ENCODE peak calls at places on chromosome 7, in four cellular contexts. V is progenitor cell of endocrine pancreas, M is fibroblast of the aortic adventitia, Z is uterus. S is an unnamed sample.

GRCh38 chr7:66739953-66740301 is 606 bp upstream of the RABGEF1 start:
- DNase-seq in V (no peak), M (peak), Z (peak), S (no peak)

GRCh38 chr7:127904706-127905056 is 126.6 kb downstream of the LRRC4 start:
- DNase-seq in V (no peak), M (no peak), Z (no peak), S (no peak)

GRCh38 chr7:48171190-48171589 is at the start of gene ABCA13:
- DNase-seq in V (no peak), M (peak), Z (no peak), S (no peak)

GRCh38 chr7:3436746-3437145 is 135.7 kb downstream of the SDK1 start:
- DNase-seq in V (no peak), M (peak), Z (no peak), S (no peak)

GRCh38 chr7:118059209-118059608 is 124.8 kb upstream of the LSM8 start:
- DNase-seq in V (no peak), M (peak), Z (no peak), S (no peak)

GRCh38 chr7:149580328-149580727 is 82.7 kb upstream of the ZNF746 start:
- DNase-seq in V (no peak), M (no peak), Z (no peak), S (no peak)

GRCh38 chr7:68629-69028 is 123.7 kb upstream of the FAM20C start:
- DNase-seq in V (no peak), M (no peak), Z (no peak), S (no peak)

GRCh38 chr7:88867158-88867557 is 71.6 kb upstream of the TEX47 start:
- DNase-seq in V (no peak), M (no peak), Z (no peak), S (no peak)

GRCh38 chr7:149292101-149292823 is 30.3 kb downstream of the ZNF783 start:
- DNase-seq in V (no peak), M (no peak), Z (no peak), S (no peak)

GRCh38 chr7:54331311-54331710 is 210.9 kb upstream of the VSTM2A start:
- DNase-seq in V (no peak), M (no peak), Z (no peak), S (no peak)

GRCh38 chr7:155299539-155300202 is 2.0 kb downstream of the INSIG1 start:
- DNase-seq in V (no peak), M (no peak), Z (no peak), S (no peak)

GRCh38 chr7:83782628-83783027 is 133.7 kb upstream of the SEMA3E start:
- DNase-seq in V (no peak), M (peak), Z (no peak), S (no peak)

GRCh38 chr7:140998715-140999114 is 16.0 kb downstream of the MRPS33 start:
- DNase-seq in V (no peak), M (no peak), Z (no peak), S (no peak)

GRCh38 chr7:15621468-15621867 is 59.7 kb upstream of the AGMO start:
- DNase-seq in V (no peak), M (no peak), Z (no peak), S (no peak)

GRCh38 chr7:85074016-85074415 is 112.8 kb downstream of the SEMA3D start:
- DNase-seq in V (no peak), M (no peak), Z (no peak), S (no peak)

GRCh38 chr7:112357136-112357535 is 93.1 kb upstream of the IFRD1 start:
- DNase-seq in V (no peak), M (no peak), Z (no peak), S (no peak)

GRCh38 chr7:2162959-2163358 is 69.8 kb downstream of the MAD1L1 start:
- DNase-seq in V (no peak), M (peak), Z (no peak), S (no peak)

GRCh38 chr7:155166673-155167370 is 96.7 kb downstream of the HTR5A start:
- DNase-seq in V (no peak), M (peak), Z (peak), S (no peak)

GRCh38 chr7:28065308-28065707 is 115.3 kb downstream of the JAZF1 start:
- DNase-seq in V (no peak), M (peak), Z (peak), S (no peak)

GRCh38 chr7:1939434-1940401 is 269.6 kb downstream of the ELFN1 start:
- DNase-seq in V (no peak), M (no peak), Z (no peak), S (peak)

GRCh38 chr7:89091550-89091949 is 296.0 kb upstream of the TEX47 start:
- DNase-seq in V (no peak), M (no peak), Z (no peak), S (no peak)

GRCh38 chr7:123538189-123538714 is 3.9 kb upstream of the IQUB start:
- DNase-seq in V (no peak), M (peak), Z (no peak), S (no peak)

GRCh38 chr7:97107192-97107800 is 10.2 kb upstream of the SDHAF3 start:
- DNase-seq in V (no peak), M (peak), Z (no peak), S (no peak)

GRCh38 chr7:2438181-2438580 is 34.8 kb downstream of the CHST12 start:
- DNase-seq in V (no peak), M (peak), Z (no peak), S (no peak)

GRCh38 chr7:40526951-40527350 is 392.1 kb downstream of the SUGCT start:
- DNase-seq in V (no peak), M (no peak), Z (no peak), S (no peak)

GRCh38 chr7:32347244-32347828 is 142.8 kb downstream of the LSM5 start:
- DNase-seq in V (no peak), M (peak), Z (no peak), S (peak)

GRCh38 chr7:70092314-70093303 is 494.3 kb downstream of the AUTS2 start:
- DNase-seq in V (no peak), M (peak), Z (peak), S (no peak)

GRCh38 chr7:96306385-96307125 is 15.3 kb downstream of the SLC25A13 start:
- DNase-seq in V (no peak), M (no peak), Z (no peak), S (no peak)

GRCh38 chr7:114534957-114535356 is 120.3 kb downstream of the FOXP2 start:
- DNase-seq in V (no peak), M (peak), Z (no peak), S (no peak)
- TF ChIP-seq CTCF in V (no peak), M (no peak), Z (no peak), S (no peak)

GRCh38 chr7:138142583-138143201 is 66.4 kb downstream of the AKR1D1 start:
- DNase-seq in V (no peak), M (no peak), Z (no peak), S (no peak)

GRCh38 chr7:138138244-138138643 is 62.0 kb downstream of the AKR1D1 start:
- DNase-seq in V (no peak), M (no peak), Z (no peak), S (no peak)

DNA sequence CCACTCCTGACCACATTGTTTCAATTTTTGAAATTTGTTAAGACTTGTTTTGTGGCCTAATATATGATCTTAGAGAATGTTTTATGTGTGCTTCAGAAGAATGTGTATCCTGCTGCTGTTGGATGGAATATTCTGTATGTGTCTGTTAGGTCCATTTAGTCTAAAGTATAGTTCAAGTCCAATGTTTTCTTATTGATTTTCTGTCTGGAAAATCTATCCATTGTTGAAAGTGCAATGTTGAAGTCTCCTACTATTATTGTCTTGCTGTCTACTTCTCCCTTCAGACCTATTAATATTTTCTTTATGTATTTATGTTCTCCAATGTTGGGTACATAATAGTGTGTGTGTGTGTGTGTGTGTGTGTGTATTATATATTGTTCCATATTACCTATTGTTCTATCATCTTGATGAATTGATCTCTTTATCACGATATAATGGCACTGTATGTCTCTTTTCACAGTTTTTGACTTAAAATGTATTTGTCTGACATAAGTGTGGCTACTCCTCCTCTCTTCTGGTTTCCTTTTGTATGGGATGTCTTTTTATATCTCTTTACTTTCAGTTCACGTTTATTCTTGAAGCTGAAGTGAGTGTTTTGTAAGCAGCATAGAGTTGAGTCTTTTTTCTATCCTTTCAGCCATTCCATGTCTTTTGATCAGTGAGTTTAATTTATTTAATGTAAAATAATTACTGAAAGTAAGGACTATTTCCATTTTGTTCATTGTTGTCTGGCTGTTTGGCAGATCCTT is 61.3 kb downstream of the AKR1D1 start:
- DNase-seq in V (no peak), M (no peak), Z (no peak), S (no peak)
- TF ChIP-seq CTCF in V (no peak), M (no peak), Z (no peak), S (no peak)

GRCh38 chr7:115476666-115477065 is 553.9 kb downstream of the TFEC start:
- DNase-seq in V (no peak), M (no peak), Z (no peak), S (peak)

GRCh38 chr7:115477193-115477651 is 553.3 kb downstream of the TFEC start:
- DNase-seq in V (peak), M (no peak), Z (no peak), S (peak)

GRCh38 chr7:115475206-115475605 is 553.3 kb downstream of the MDFIC start:
- DNase-seq in V (no peak), M (no peak), Z (no peak), S (no peak)

GRCh38 chr7:115478426-115478825 is 552.1 kb downstream of the TFEC start:
- DNase-seq in V (no peak), M (peak), Z (no peak), S (no peak)

DNA sequence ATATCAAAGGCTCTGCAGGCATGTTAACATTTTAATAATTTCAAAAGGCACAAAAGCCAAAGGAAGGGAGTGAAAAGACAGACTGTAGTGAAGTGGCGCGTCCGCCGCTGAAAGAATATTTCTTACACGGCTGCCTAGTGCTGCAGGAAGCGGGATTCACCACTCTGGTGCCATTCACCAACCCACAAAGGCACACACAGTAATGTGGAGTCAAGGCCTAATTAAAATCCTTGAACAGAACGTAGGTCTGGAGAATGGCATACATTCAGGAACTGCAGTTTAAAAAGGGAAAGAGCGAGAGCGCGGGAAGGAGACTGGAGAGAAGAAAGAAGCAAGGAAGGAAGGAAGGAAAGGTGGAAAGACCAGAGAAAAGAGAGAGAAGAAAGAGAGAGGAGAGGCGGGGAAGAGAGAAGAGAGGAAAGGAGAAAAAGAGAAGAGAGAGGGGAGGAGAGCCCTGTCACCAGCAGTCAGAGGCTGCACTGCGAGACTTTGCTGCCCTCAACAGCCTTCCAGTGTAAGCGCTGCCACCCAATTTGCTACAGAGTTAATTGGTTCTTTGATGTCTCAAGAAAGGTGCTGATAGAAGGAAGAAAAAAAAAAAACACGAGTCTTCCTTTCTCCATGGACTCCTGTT is 554.0 kb downstream of the MDFIC start:
- DNase-seq in V (no peak), M (no peak), Z (no peak), S (peak)
- TF ChIP-seq CTCF in V (peak), M (no peak), Z (no peak), S (no peak)

DNA sequence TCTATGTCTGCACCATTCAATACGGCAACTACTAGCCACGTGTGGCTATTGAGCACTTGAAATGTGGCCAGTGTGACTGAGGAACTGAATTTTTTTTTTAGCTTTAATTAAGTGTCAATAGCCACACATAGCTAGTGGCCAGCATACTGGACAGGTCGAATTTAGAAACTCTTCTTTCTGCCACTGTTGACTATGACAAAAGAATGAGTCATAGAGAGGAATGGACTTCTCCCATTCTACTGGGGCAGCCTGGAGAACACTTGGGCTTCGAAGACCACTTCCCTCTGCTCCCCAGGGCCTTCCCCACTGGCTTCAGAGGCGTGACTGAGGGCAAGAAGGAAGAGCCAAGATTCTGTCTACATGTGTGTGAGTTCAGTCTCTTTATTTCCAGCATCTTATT is 137.5 kb downstream of the SNX10 start:
- DNase-seq in V (no peak), M (no peak), Z (no peak), S (no peak)
- TF ChIP-seq CTCF in V (no peak), M (no peak), Z (no peak), S (no peak)

GRCh38 chr7:134444198-134444960 is 14.5 kb downstream of the AKR1B1 start:
- DNase-seq in V (no peak), M (no peak), Z (no peak), S (no peak)
- TF ChIP-seq CTCF in V (no peak), M (no peak), Z (no peak), S (no peak)

DNA sequence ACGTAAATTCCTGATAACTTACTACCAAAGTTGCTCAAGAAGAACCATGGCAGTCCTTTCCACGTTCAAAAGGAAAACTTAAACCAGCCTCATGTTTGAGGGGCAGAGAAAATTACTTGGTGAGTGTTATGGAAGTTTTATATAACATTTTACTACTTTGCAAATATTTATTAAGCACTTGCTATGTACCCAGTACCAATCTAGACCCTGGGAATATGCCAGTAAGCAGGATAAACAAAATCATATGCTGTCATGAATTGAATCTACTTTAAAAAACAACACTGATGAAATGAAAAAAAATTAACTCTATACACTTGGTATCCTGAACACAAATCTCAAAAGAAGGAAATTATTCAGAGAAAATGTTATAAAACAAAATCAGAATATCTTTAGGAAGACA is 46.1 kb downstream of the NCAPG2 start:
- DNase-seq in V (no peak), M (no peak), Z (no peak), S (no peak)
- TF ChIP-seq CTCF in V (no peak), M (no peak), Z (no peak), S (no peak)

DNA sequence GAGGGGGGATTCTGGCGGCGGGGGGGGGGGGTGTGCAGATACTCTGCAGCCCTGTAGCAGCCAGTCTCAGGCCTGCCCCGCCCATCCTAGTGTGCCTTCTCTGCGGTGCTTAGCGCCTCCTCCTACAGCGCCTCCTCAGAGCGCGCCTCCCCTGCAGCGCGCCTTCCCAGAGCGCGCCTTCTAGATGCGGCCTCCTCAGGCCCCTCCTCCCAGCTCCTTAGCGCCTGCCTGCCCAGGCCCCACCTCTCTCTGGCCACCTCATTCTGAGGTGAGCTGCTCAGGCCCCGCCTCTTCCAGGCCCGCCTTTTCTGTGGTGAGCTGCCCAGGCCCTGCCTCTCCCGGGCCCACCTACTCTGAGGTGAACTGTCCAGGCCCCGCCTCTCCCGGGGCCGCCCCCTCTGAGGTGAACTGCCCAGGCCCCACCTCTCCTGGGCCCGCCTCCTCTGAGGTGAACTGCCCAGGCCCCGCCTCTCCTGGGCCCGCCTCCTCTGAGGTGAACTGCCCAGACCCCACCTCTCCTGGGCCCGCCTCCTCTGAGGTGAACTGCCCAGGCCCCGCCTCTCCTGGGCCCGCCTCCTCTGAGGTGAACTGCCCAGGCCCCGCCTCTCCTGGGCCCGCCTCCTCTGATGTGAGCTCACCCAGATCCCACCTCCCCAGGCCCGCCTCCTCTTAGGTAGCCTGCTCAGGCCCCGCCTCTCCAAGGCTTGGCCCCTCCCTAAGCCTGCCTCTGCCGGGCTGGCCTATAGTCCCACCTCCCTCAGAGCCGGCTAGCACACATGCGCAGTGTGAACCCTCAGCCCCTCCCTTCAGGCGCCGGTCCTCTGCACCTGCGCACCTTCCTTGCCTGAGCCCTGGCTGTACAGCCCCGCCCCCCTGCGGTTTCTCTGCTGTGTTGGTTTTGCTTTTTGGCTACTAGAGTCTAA is 2.1 kb upstream of the SGCE start:
- DNase-seq in V (peak), M (peak), Z (peak), S (peak)
- TF ChIP-seq CTCF in V (no peak), M (no peak), Z (no peak), S (no peak)

GRCh38 chr7:86598721-86599120 is 45.0 kb upstream of the GRM3 start:
- DNase-seq in V (no peak), M (no peak), Z (no peak), S (no peak)
- TF ChIP-seq CTCF in V (no peak), M (no peak), Z (no peak), S (no peak)